ENCODE peak calls at places on chromosome 19, in nine cellular contexts. V is aorta; I is GM23338; G is lower lobe of right lung; Y is breast epithelium; N is small intestine; B is A673; U is CD8-positive, alpha-beta memory T cell; K is left ventricle myocardium inferior. R is an unnamed sample. For H3K4me1, the result is how much of the 10 kb centered on the place peaks cover.

GRCh38 chr19:53982611-53983010 is 8.8 kb upstream of the CACNG6 start:
- DNase-seq in V (peak), Y (peak), G (peak), K (peak), N (no peak), U (no peak), I (peak), B (peak), R (no peak)

GRCh38 chr19:37551123-37551993 is 43.2 kb downstream of the ZNF571 start:
- DNase-seq in U (peak), B (peak), Y (no peak), G (no peak), N (peak), K (peak), V (no peak), I (peak), R (peak)

GRCh38 chr19:47430041-47430802 is 10.9 kb upstream of the MEIS3 start:
- DNase-seq in Y (no peak), I (peak), N (peak), G (peak), K (no peak), V (no peak), B (no peak), U (no peak), R (no peak)

GRCh38 chr19:17170538-17171297 is 44.4 kb upstream of the USE1 start:
- DNase-seq in K (no peak), I (no peak), G (no peak), B (no peak), U (no peak), V (no peak), Y (no peak), N (no peak), R (no peak)

GRCh38 chr19:48853483-48853882 is 14.9 kb downstream of the PLEKHA4 start:
- DNase-seq in V (no peak), Y (no peak), B (no peak), G (no peak), K (no peak), I (no peak), U (no peak), N (no peak), R (no peak)

GRCh38 chr19:31730270-31730669 is 381.0 kb upstream of the TSHZ3 start:
- DNase-seq in Y (no peak), G (no peak), K (no peak), V (no peak), B (no peak), N (no peak), I (no peak), U (no peak), R (no peak)

GRCh38 chr19:52739576-52739975 is 4.7 kb upstream of the ZNF611 start:
- DNase-seq in K (no peak), G (no peak), I (peak), V (no peak), U (no peak), B (no peak), N (no peak), Y (no peak), R (no peak)

GRCh38 chr19:47973529-47973928 is 18.4 kb downstream of the BSPH1 start:
- DNase-seq in V (no peak), G (no peak), K (no peak), Y (no peak), I (no peak), N (no peak), U (no peak), B (no peak), R (no peak)

GRCh38 chr19:10228925-10229324 is 2.2 kb downstream of the S1PR2 start:
- DNase-seq in N (peak), U (peak), B (peak), I (peak), V (no peak), Y (no peak), K (no peak), G (no peak), R (peak)

GRCh38 chr19:21559444-21559843 is 54.0 kb downstream of the ZNF429 start:
- DNase-seq in K (no peak), N (no peak), B (no peak), I (no peak), Y (no peak), G (no peak), U (no peak), V (no peak), R (no peak)

GRCh38 chr19:10780368-10780767 is 55.6 kb downstream of the TMED1 start:
- DNase-seq in N (no peak), U (no peak), B (no peak), I (no peak), K (no peak), Y (peak), V (no peak), G (peak), R (no peak)

GRCh38 chr19:13794388-13794751 is 873 bp upstream of the ZSWIM4 start:
- DNase-seq in I (peak), K (peak), G (peak), N (no peak), U (no peak), V (peak), Y (peak), B (peak), R (peak)
- H3K4me3 ChIP-seq in I (peak), K (peak), G (peak), N (peak), U (peak), V (peak), Y (peak), B (peak), R (peak)

GRCh38 chr19:1466461-1467227 is 12.4 kb downstream of the C19orf25 start:
- DNase-seq in N (no peak), V (no peak), U (no peak), Y (no peak), G (no peak), I (no peak), B (no peak), K (no peak), R (no peak)
- H3K4me1 ChIP-seq in N (under half), V (under half), U (under half), Y (under half), G (half or more), I (under half), B (under half), K (half or more), R (under half)

DNA sequence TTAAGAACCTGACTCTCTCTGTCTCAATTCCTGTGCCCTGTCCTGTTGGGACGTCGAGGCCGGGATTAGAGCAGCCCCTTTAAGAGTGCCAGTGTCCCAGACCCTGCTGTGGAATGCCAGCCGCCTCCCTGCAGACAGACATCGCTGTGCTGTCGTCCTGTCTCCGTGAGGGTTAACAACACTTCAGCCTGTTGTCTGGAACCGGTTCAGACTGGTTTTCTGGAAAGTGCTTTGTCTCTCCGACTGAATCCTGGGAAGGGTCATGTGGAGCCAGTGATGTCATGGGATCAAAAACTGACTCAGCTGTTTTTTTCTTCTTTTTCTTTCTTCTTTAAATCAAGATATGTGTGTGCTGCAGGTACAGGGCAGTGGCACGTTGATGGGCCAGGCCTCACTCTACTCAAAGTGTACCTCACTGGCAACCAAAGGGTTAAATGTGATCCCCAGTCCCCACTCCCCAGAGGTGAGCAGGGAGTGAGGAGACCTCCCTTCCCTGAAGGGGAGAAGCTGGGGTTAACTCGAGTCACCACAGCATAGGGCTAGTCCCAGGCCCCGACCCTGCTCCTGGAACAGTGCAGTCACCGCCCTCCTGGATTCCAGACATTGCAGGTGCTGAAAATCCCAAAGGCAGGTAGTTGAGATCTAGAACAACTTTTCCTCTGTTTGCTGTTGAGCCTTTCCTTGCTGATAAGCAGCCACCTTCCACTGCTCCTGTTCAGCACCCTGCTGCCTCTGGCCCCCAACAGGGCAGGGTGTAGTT is 50.8 kb downstream of the TSSK6 start:
- DNase-seq in U (no peak), B (peak), G (peak), K (no peak), V (no peak), I (peak), N (no peak), Y (no peak), R (no peak)
- H3K4me3 ChIP-seq in U (no peak), B (no peak), G (no peak), K (peak), V (no peak), I (no peak), N (no peak), Y (no peak), R (no peak)

DNA sequence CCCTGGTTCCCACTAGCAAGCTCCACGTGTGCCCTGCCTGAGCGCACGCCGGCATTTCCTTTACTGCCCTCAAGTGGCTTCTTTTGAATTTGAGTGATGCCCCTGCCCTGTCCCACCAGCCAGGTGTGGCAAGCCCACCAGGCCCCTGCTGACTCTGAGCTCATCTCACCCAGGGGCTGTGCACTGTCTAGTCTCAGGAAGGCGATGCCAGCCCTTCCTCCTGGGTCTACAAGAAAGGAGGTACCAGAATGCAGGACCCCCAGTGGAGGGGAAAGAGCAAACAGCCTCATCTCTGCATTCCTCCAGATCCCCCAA is 17.3 kb upstream of the EPHX3 start:
- DNase-seq in K (no peak), Y (no peak), G (no peak), U (no peak), V (no peak), B (no peak), N (no peak), I (no peak), R (no peak)
- H3K4me1 ChIP-seq in K (half or more), Y (under half), G (half or more), U (under half), V (under half), B (under half), N (under half), I (under half), R (under half)

GRCh38 chr19:4124638-4125037 is 716 bp upstream of the MAP2K2 start:
- DNase-seq in I (peak), G (no peak), B (no peak), Y (no peak), N (no peak), V (no peak), K (no peak), U (no peak), R (no peak)
- H3K4me3 ChIP-seq in I (peak), G (peak), B (peak), Y (peak), N (no peak), V (no peak), K (peak), U (peak), R (peak)

GRCh38 chr19:18730885-18731513 is 47.5 kb downstream of the CRTC1 start:
- DNase-seq in V (no peak), K (no peak), Y (no peak), N (no peak), G (no peak), I (no peak), U (no peak), B (no peak), R (no peak)
- H3K4me1 ChIP-seq in V (under half), K (under half), Y (under half), N (under half), G (under half), I (under half), U (under half), B (under half), R (under half)

DNA sequence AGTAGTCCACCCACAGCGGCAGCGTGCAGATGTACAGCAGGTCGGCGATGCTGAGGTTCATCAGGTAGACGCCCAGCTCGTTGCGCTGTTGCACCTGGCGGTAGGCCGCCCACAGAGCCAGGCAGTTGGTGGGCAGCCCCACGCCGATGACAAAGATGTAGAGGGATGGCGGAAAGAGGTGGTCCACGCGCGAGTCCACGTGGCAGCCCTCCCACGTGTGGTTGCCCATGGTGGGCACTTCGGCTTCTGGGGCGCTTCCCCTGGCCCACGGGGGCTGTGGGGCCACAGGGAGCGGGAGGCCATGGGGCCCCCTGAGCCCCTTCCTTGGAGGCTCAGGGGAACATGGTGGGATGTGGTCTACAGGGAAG is 7.0 kb upstream of the OPA3 start:
- DNase-seq in U (no peak), V (no peak), B (no peak), K (no peak), G (no peak), I (no peak), Y (no peak), N (no peak), R (no peak)
- H3K4me3 ChIP-seq in U (no peak), V (no peak), B (no peak), K (no peak), G (no peak), I (no peak), Y (no peak), N (no peak), R (no peak)

GRCh38 chr19:13031917-13032623 is 36.8 kb downstream of the NFIX start:
- DNase-seq in N (no peak), K (no peak), G (no peak), Y (no peak), B (no peak), U (no peak), I (no peak), V (no peak), R (no peak)

GRCh38 chr19:13033819-13034611 is 38.7 kb downstream of the NFIX start:
- DNase-seq in G (peak), B (peak), Y (peak), I (peak), N (peak), U (peak), K (peak), V (peak), R (peak)

GRCh38 chr19:13032837-13033236 is 37.6 kb downstream of the NFIX start:
- DNase-seq in Y (no peak), K (no peak), V (no peak), U (no peak), N (no peak), I (no peak), G (no peak), B (no peak), R (no peak)

GRCh38 chr19:13034636-13035035 is 39.4 kb downstream of the NFIX start:
- DNase-seq in N (no peak), B (no peak), G (no peak), U (no peak), V (no peak), I (no peak), Y (no peak), K (no peak), R (no peak)

GRCh38 chr19:13033244-13033643 is 38.0 kb downstream of the NFIX start:
- DNase-seq in G (no peak), Y (no peak), N (no peak), I (no peak), U (no peak), K (no peak), V (no peak), B (no peak), R (no peak)
- H3K4me1 ChIP-seq in G (half or more), Y (under half), N (under half), I (under half), U (under half), K (half or more), V (under half), B (under half), R (under half)

DNA sequence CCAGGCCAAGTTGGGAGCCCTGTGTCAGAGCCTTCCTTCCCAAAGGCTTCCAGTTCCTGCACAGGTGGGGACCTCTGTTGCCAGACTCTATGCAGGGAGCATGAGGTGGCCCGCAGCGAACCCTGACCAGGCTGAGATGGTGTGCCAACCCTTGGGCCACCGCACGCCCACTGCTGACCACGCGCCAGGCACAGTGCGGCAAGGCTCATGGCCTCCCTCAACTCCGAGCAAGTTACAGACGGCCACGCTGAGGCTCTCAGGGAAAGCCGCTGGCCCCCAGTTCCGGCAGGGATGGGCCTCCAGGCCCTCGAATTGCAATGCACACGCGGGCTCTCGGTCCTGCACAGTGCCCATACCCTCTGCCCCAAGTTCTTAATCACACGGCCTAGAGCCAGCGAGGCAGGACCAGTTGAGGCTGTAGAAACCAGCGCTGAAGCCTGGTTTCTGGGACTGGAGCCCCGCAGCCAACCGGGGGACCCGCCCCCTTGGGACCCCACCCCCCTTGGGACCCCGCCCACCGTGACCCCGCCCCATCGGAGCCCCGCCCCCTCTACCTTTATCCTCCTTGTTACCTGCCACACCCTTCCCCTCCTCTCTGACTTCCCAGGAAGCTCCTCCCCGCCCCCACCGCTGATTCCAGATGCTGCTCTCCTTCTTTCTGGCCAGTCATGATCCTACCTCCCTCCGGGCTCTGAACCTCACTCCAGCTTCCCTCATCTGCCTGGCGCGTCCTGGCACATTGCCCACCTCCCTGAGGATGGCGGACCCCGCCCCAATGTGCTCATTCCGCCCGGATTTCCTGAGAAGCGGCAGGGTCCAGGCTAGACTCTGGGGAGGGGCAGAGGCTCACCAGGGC is 6.0 kb downstream of the PEX11G start:
- DNase-seq in G (peak), I (peak), N (peak), Y (no peak), V (no peak), B (peak), U (no peak), K (peak), R (peak)
- H3K4me3 ChIP-seq in G (peak), I (peak), N (no peak), Y (no peak), V (no peak), B (no peak), U (no peak), K (no peak), R (peak)